ENCODE peak calls at places on chromosomes 7 and 10, in eight cellular contexts. One of them, this sample, is unnamed.

GRCh38 chr10:92544296-92544695 is 29.6 kb downstream of the IDE start:
- DNase-seq in omental fat pad: no peak
- DNase-seq in SW480: no peak
- DNase-seq in WTC11: no peak
- DNase-seq in AG09309: peak; percentile 5
- DNase-seq in NCI-H774: no peak
- DNase-seq in DMS153: peak; percentile 5
- DNase-seq in progenitor cell of endocrine pancreas: no peak
- DNase-seq in this sample: no peak

GRCh38 chr7:105590793-105591192 is 9.5 kb upstream of the EFCAB10 start:
- DNase-seq in omental fat pad: no peak
- DNase-seq in SW480: no peak
- DNase-seq in WTC11: no peak
- DNase-seq in AG09309: no peak
- DNase-seq in NCI-H774: no peak
- DNase-seq in DMS153: no peak
- DNase-seq in progenitor cell of endocrine pancreas: no peak
- DNase-seq in this sample: no peak

GRCh38 chr7:135151162-135151932 is 3.5 kb downstream of the TMEM140 start:
- DNase-seq in omental fat pad: no peak
- DNase-seq in SW480: no peak
- DNase-seq in WTC11: no peak
- DNase-seq in AG09309: no peak
- DNase-seq in NCI-H774: no peak
- DNase-seq in DMS153: no peak
- DNase-seq in progenitor cell of endocrine pancreas: no peak
- DNase-seq in this sample: peak; percentile 80

GRCh38 chr7:54615-55014 is 137.8 kb upstream of the FAM20C start:
- DNase-seq in omental fat pad: no peak
- DNase-seq in SW480: no peak
- DNase-seq in WTC11: no peak
- DNase-seq in AG09309: no peak
- DNase-seq in NCI-H774: no peak
- DNase-seq in DMS153: no peak
- DNase-seq in progenitor cell of endocrine pancreas: no peak
- DNase-seq in this sample: no peak

GRCh38 chr7:1361016-1361755 is 98.1 kb downstream of the MICALL2 start:
- DNase-seq in omental fat pad: no peak
- DNase-seq in SW480: no peak
- DNase-seq in WTC11: no peak
- DNase-seq in AG09309: no peak
- DNase-seq in NCI-H774: no peak
- DNase-seq in DMS153: no peak
- DNase-seq in progenitor cell of endocrine pancreas: no peak
- DNase-seq in this sample: no peak

GRCh38 chr10:106271237-106271636 is 893.3 kb downstream of the SORCS1 start:
- DNase-seq in omental fat pad: no peak
- DNase-seq in SW480: no peak
- DNase-seq in WTC11: no peak
- DNase-seq in AG09309: no peak
- DNase-seq in NCI-H774: no peak
- DNase-seq in DMS153: no peak
- DNase-seq in progenitor cell of endocrine pancreas: no peak
- DNase-seq in this sample: no peak

GRCh38 chr7:128350708-128351295 is 7.1 kb upstream of the RBM28 start:
- DNase-seq in omental fat pad: no peak
- DNase-seq in SW480: no peak
- DNase-seq in WTC11: peak; percentile 30
- DNase-seq in AG09309: no peak
- DNase-seq in NCI-H774: no peak
- DNase-seq in DMS153: peak; percentile 48
- DNase-seq in progenitor cell of endocrine pancreas: no peak
- DNase-seq in this sample: no peak

GRCh38 chr7:28908775-28909174 is 49.4 kb downstream of the TRIL start:
- DNase-seq in omental fat pad: no peak
- DNase-seq in SW480: no peak
- DNase-seq in WTC11: no peak
- DNase-seq in AG09309: no peak
- DNase-seq in NCI-H774: no peak
- DNase-seq in DMS153: no peak
- DNase-seq in progenitor cell of endocrine pancreas: no peak
- DNase-seq in this sample: no peak

GRCh38 chr7:153942036-153942435 is 110.2 kb upstream of the DPP6 start:
- DNase-seq in omental fat pad: no peak
- DNase-seq in SW480: no peak
- DNase-seq in WTC11: no peak
- DNase-seq in AG09309: no peak
- DNase-seq in NCI-H774: no peak
- DNase-seq in DMS153: no peak
- DNase-seq in progenitor cell of endocrine pancreas: no peak
- DNase-seq in this sample: no peak

This sample was measured in kidney tubule cell.